ENCODE peak calls at places on chromosomes 16 and 17, in four cellular contexts. Z, F, M and Q are unnamed samples. For H3K4me1, the result is how much of the 10 kb centered on the place peaks cover.

GRCh38 chr17:45279898-45280297 is 18.0 kb upstream of the SPATA32 start:
- DNase-seq in Z (no peak), F (no peak), M (no peak), Q (no peak)

GRCh38 chr16:56743840-56744239 is 13.9 kb downstream of the NUP93 start:
- DNase-seq in Z (no peak), M (peak), F (peak), Q (peak)

GRCh38 chr17:43367588-43368242 is 31.1 kb upstream of the ARL4D start:
- DNase-seq in F (no peak), M (peak), Z (peak), Q (peak)

GRCh38 chr17:32731556-32732295 is 145.2 kb downstream of the MYO1D start:
- DNase-seq in F (no peak), Z (no peak), M (no peak), Q (no peak)

GRCh38 chr17:880074-880870 is 98.1 kb downstream of the MRM3 start:
- DNase-seq in Z (no peak), F (peak), M (no peak), Q (peak)

GRCh38 chr16:66408181-66409048 is 18.7 kb upstream of the BEAN1 start:
- DNase-seq in M (no peak), F (peak), Z (no peak), Q (peak)

GRCh38 chr17:69448431-69449102 is 34.1 kb downstream of the MAP2K6 start:
- DNase-seq in F (peak), M (peak), Z (peak), Q (peak)

GRCh38 chr17:33234930-33235685 is 58.0 kb downstream of the ASIC2 start:
- DNase-seq in Z (no peak), M (no peak), F (peak), Q (peak)

GRCh38 chr17:82065638-82066303 is at the start of gene DUS1L:
- DNase-seq in M (no peak), Z (peak), F (peak), Q (peak)

GRCh38 chr17:5762191-5762590 is 177.9 kb upstream of the NLRP1 start:
- DNase-seq in Z (no peak), M (no peak), F (no peak), Q (no peak)

GRCh38 chr17:74566132-74566753 is 1.1 kb downstream of the CD300H start:
- DNase-seq in F (peak), M (peak), Z (peak), Q (peak)

GRCh38 chr17:40311575-40311974 is 2.6 kb downstream of the RARA start:
- DNase-seq in F (no peak), M (no peak), Z (no peak), Q (no peak)

GRCh38 chr16:1559446-1559975 is 26.0 kb downstream of the TMEM204 start:
- DNase-seq in Z (no peak), F (no peak), M (no peak), Q (no peak)

GRCh38 chr17:60451071-60451470 is 28.8 kb downstream of the CHCT1 start:
- DNase-seq in Z (no peak), M (no peak), F (no peak), Q (no peak)

GRCh38 chr17:71975998-71976649 is 144.7 kb upstream of the SOX9 start:
- DNase-seq in F (no peak), Z (peak), M (peak), Q (peak)

GRCh38 chr17:38748329-38749221 is at the start of gene PCGF2:
- DNase-seq in Z (peak), M (peak), F (peak), Q (peak)

GRCh38 chr17:61338000-61338864 is 61.4 kb upstream of the TBX2 start:
- DNase-seq in M (no peak), Z (no peak), F (no peak), Q (peak)

GRCh38 chr17:14310584-14310983 is 9.7 kb downstream of the HS3ST3B1 start:
- DNase-seq in F (no peak), Z (peak), M (peak), Q (no peak)

GRCh38 chr17:17445925-17446665 is 30.7 kb upstream of the MED9 start:
- DNase-seq in F (peak), Z (no peak), M (no peak), Q (peak)

GRCh38 chr17:2054262-2054739 is 602 bp upstream of the HIC1 start:
- DNase-seq in M (peak), Z (no peak), F (peak), Q (no peak)

DNA sequence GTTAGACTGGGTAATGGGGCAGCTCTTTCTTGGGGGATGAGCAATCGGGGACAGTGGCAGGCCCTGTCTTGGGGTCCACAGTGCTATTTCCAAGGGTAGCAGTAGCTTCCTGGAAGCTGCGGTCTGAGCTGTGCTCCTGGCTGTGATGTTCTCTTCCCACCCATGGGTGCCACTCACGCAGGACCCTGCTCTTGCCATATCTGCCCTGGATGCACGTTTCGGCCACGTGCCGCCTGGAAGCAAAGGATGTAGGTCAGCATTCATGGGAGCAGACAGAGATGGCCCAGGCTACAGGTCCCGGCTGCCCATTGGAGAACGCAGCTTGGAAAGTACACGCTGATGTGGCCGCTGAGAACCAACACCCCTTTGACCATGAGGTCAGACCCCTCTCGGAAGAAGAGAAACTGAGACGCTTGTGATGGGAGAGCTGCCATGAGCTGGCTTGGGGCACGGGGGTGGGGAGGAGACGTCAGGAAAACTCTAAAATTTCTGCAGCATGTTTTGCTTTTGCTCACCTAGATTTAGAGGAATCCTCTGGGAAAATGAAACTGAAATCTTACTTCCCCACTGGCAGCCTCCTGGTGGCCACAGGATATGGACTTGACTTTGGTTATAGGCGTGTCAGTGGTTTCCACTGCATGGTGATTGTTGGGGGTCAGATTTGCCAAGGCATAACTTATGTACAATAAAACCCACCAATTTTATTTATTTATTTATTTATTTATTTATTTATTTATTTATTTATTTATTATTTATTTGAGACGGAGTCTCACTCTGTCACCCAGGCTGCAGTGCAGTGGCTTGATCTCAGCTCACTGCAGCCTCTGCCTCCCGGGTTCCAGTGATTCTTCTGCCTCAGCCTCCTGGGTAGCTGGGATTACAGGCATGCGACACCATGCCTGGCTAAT is 36.2 kb upstream of the IRF8 start:
- DNase-seq in M (no peak), F (no peak), Z (no peak), Q (no peak)
- H3K4me1 ChIP-seq in M (under half), F (under half), Z (under half), Q (under half)

GRCh38 chr17:49645654-49646053 is 32.2 kb downstream of the SPOP start:
- DNase-seq in Z (no peak), M (no peak), F (peak), Q (no peak)
- H3K9ac ChIP-seq in Z (no peak), M (no peak), F (no peak), Q (peak)

DNA sequence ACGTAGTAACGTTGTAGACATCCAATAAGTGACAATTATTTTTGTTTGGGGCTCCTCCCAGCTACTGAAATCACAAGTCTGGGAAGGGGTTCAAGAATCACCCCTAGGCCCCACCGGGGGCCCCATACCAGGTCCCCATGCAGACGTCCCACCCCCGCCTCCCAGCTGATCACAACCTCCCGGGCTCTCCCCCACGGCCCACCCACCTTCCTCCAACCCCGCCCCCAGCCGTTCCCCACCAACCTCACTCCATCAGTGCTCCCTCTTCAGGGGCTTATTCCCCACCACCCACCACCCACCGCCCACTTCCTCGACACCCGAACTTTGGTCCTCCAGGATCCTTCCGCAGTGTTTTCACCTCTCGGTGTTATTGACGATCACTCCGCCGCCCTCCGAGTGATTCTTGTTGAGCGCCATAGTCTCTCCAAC is 240 bp downstream of the WBP2 start:
- DNase-seq in M (no peak), F (no peak), Z (no peak), Q (no peak)
- TF ChIP-seq CTCF in M (no peak), F (no peak), Z (no peak), Q (no peak)

DNA sequence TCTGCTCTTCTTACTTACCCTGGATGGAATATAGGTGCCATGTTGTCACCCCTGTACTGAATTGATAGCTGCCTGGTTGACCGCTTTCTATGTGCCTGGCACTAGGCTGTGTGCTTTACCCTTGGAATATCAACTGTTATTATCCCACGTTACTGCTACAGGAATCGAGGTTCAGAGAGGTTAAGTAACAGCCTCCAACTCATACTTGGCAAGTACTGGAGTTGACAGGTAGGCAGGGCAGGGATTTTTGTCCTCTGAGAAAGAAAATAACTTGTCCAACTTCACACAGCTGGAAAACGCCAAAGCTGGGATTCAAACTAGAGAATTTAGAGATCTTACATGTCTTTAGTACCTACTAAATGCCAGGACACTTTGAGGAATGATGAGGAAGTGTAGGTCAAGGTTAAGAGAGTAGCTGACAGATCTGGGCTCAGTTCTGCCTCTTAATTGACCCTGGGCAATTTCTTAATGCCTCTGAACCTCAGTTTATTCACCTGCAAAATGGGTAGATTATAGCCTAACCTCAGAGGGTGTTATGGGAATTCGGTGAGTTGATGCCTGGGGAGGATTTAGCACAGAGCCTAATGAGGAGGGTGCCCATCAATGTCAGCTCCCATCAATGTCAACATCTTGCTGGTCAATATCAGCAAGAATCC is 25.8 kb downstream of the ITPRIPL2 start:
- DNase-seq in F (no peak), Z (no peak), M (no peak), Q (no peak)
- H3K4me1 ChIP-seq in F (under half), Z (under half), M (under half), Q (under half)